ENCODE peak calls at places on chromosome 17, in four cellular contexts. A is neural crest cell; T is stimulated activated CD4-positive, alpha-beta T cell treated with anti-CD3 and anti-CD28 coated beads, TNF-alpha, amount 100 ng/mL, for 1 hour; U is fibroblast of lung. E is an unnamed sample.

GRCh38 chr17:1473170-1473569 is 17.1 kb upstream of the CRK start:
- DNase-seq in A (no peak), T (no peak), U (no peak), E (no peak)

GRCh38 chr17:29836643-29837042 is 93.4 kb downstream of the SSH2 start:
- DNase-seq in A (no peak), T (no peak), U (peak; percentile 39), E (no peak)

GRCh38 chr17:36534117-36534880 is at the start of gene MYO19:
- DNase-seq in A (peak; percentile 44), T (no peak), U (peak; percentile 31), E (peak; percentile 51)

GRCh38 chr17:13812350-13812749 is 210.6 kb upstream of the HS3ST3A1 start:
- DNase-seq in A (no peak), T (no peak), U (no peak), E (no peak)

GRCh38 chr17:17423656-17424055 is 53.1 kb upstream of the MED9 start:
- DNase-seq in A (no peak), T (no peak), U (no peak), E (no peak)

GRCh38 chr17:48690655-48691054 is 31.7 kb downstream of the PRAC1 start:
- DNase-seq in A (no peak), T (no peak), U (no peak), E (no peak)

GRCh38 chr17:73139296-73139695 is 25.5 kb upstream of the SSTR2 start:
- DNase-seq in A (no peak), T (no peak), U (no peak), E (no peak)

GRCh38 chr17:48646183-48647102 is 20.3 kb upstream of the HOXB9 start:
- DNase-seq in A (no peak), T (no peak), U (no peak), E (peak; percentile 32)

GRCh38 chr17:71869833-71870545 is 250.8 kb upstream of the SOX9 start:
- DNase-seq in A (no peak), T (no peak), U (no peak), E (no peak)

GRCh38 chr17:43852571-43852970 is 5.6 kb downstream of the CD300LG start:
- DNase-seq in A (no peak), T (no peak), U (no peak), E (no peak)

GRCh38 chr17:43935926-43936261 is 6.4 kb downstream of the PPY start:
- DNase-seq in A (no peak), T (no peak), U (no peak), E (no peak)

GRCh38 chr17:37400505-37400904 is 6.1 kb downstream of the ACACA start:
- DNase-seq in A (no peak), T (no peak), U (no peak), E (no peak)

GRCh38 chr17:75876938-75877751 is 1.2 kb downstream of the TRIM47 start:
- DNase-seq in A (no peak), T (no peak), U (peak; percentile 94), E (no peak)

E was measured in HEK293T.